ENCODE peak calls at places on chromosomes 11 and 22, in ten cellular contexts. S, O, R, T, Y, M, X, E, Q and A are unnamed samples.

GRCh38 chr11:111358038-111359001 is 20.8 kb downstream of the POU2AF1 start:
- DNase-seq in Q (no peak), X (peak), M (no peak), O (no peak), R (no peak), Y (no peak), T (no peak), E (no peak), S (no peak), A (no peak)

GRCh38 chr22:48254311-48254873 is 1491.9 kb downstream of the TBC1D22A start:
- DNase-seq in R (no peak), S (no peak), O (no peak), Q (no peak), X (no peak), E (no peak), Y (no peak), T (no peak), M (no peak), A (no peak)

GRCh38 chr22:36193577-36193976 is 8.0 kb downstream of the APOL4 start:
- DNase-seq in S (no peak), X (no peak), Y (no peak), Q (no peak), O (no peak), M (no peak), T (no peak), R (no peak), E (no peak), A (no peak)

GRCh38 chr11:76798656-76799055 is 15.5 kb downstream of the TSKU start:
- DNase-seq in Q (no peak), E (no peak), R (no peak), S (no peak), Y (no peak), O (no peak), T (no peak), M (no peak), X (no peak), A (no peak)

GRCh38 chr11:2994336-2994730 is 2.2 kb upstream of the NAP1L4 start:
- DNase-seq in Q (no peak), O (no peak), E (no peak), X (peak), R (no peak), M (no peak), Y (no peak), S (no peak), T (no peak), A (no peak)

GRCh38 chr11:126588630-126589491 is 233.4 kb downstream of the ST3GAL4 start:
- DNase-seq in O (no peak), M (no peak), Q (no peak), R (no peak), X (no peak), T (no peak), S (no peak), E (no peak), Y (no peak), A (no peak)

GRCh38 chr11:17673951-17674350 is 45.4 kb upstream of the MYOD1 start:
- DNase-seq in O (no peak), T (no peak), E (no peak), S (no peak), X (no peak), Q (no peak), R (peak), Y (no peak), M (no peak), A (no peak)

GRCh38 chr11:65182258-65183170 is 786 bp downstream of the CAPN1 start:
- DNase-seq in M (no peak), Q (no peak), T (peak), X (peak), S (peak), E (no peak), Y (peak), R (peak), O (peak), A (no peak)

GRCh38 chr11:69008774-69009440 is 4.1 kb downstream of the MRGPRF start:
- DNase-seq in Q (peak), X (peak), M (peak), R (peak), T (no peak), E (no peak), O (no peak), Y (peak), S (peak), A (no peak)

GRCh38 chr11:3000032-3000961 is 8.2 kb upstream of the NAP1L4 start:
- DNase-seq in Q (no peak), T (no peak), X (peak), M (peak), S (peak), O (peak), R (no peak), E (no peak), Y (peak), A (no peak)

GRCh38 chr22:35637943-35638342 is 10.3 kb upstream of the APOL6 start:
- DNase-seq in E (no peak), X (no peak), Y (no peak), S (no peak), O (no peak), Q (no peak), T (no peak), M (no peak), R (no peak), A (no peak)

GRCh38 chr11:106551744-106552671 is 466.3 kb downstream of the GUCY1A2 start:
- DNase-seq in Y (no peak), M (no peak), E (no peak), Q (no peak), T (no peak), S (no peak), O (no peak), X (no peak), R (no peak), A (no peak)

GRCh38 chr11:86313793-86314192 is 11.8 kb downstream of the HIKESHI start:
- DNase-seq in M (no peak), T (no peak), Q (no peak), R (no peak), X (no peak), O (no peak), E (no peak), Y (no peak), S (no peak), A (no peak)

GRCh38 chr11:33687733-33688479 is 12.7 kb downstream of the C11orf91 start:
- DNase-seq in T (peak), M (no peak), Y (no peak), E (peak), X (no peak), O (peak), S (no peak), Q (peak), R (peak), A (peak)

GRCh38 chr11:74639533-74639932 is 47.2 kb downstream of the POLD3 start:
- DNase-seq in Y (no peak), M (no peak), O (no peak), Q (no peak), X (no peak), R (no peak), T (no peak), E (no peak), S (no peak), A (no peak)

GRCh38 chr22:32987081-32987631 is 71.0 kb downstream of the SYN3 start:
- DNase-seq in R (no peak), E (peak), T (no peak), O (peak), Q (no peak), M (no peak), X (no peak), Y (no peak), S (no peak), A (no peak)

GRCh38 chr22:37473437-37473946 is 12.7 kb downstream of the MFNG start:
- DNase-seq in R (no peak), X (no peak), E (no peak), T (no peak), S (no peak), M (no peak), Q (no peak), O (no peak), Y (no peak), A (no peak)

GRCh38 chr11:112024178-112024777 is 930 bp upstream of the DLAT start:
- DNase-seq in R (no peak), S (no peak), T (peak), Y (no peak), Q (no peak), X (no peak), E (no peak), M (no peak), O (peak), A (peak)

GRCh38 chr11:20048707-20049106 is 111.6 kb downstream of the DBX1 start:
- DNase-seq in M (no peak), S (no peak), Q (no peak), E (no peak), T (no peak), Y (no peak), X (no peak), R (no peak), O (no peak), A (no peak)

GRCh38 chr11:131824766-131825165 is 454.4 kb downstream of the NTM start:
- DNase-seq in O (no peak), T (no peak), Q (no peak), S (no peak), M (no peak), X (no peak), R (no peak), E (no peak), Y (no peak), A (peak)

GRCh38 chr11:128302425-128303186 is 284.8 kb downstream of the ETS1 start:
- DNase-seq in M (no peak), X (no peak), Q (no peak), E (no peak), Y (no peak), O (no peak), R (no peak), T (peak), S (no peak), A (no peak)

GRCh38 chr11:116062129-116062525 is 557.9 kb upstream of the CADM1 start:
- DNase-seq in T (no peak), Q (no peak), M (no peak), O (no peak), R (no peak), S (no peak), E (no peak), Y (no peak), X (no peak), A (no peak)

GRCh38 chr11:70073881-70074371 is 4.2 kb upstream of the ANO1 start:
- DNase-seq in M (no peak), Y (no peak), R (peak), S (no peak), T (no peak), E (no peak), Q (no peak), O (no peak), X (no peak), A (no peak)

GRCh38 chr11:44763111-44763820 is 36.5 kb downstream of the TSPAN18 start:
- DNase-seq in T (no peak), E (peak), R (no peak), S (no peak), Y (no peak), O (no peak), Q (no peak), M (no peak), X (no peak), A (no peak)

GRCh38 chr11:32333335-32333991 is 101.9 kb downstream of the WT1 start:
- DNase-seq in Q (peak), T (no peak), S (peak), Y (peak), R (peak), X (peak), M (peak), O (peak), E (peak), A (peak)

GRCh38 chr11:126194121-126194543 is 17.3 kb downstream of the RPUSD4 start:
- DNase-seq in Q (peak), X (peak), E (peak), R (peak), O (peak), M (no peak), Y (peak), T (peak), S (no peak), A (peak)

GRCh38 chr11:101127348-101127698 is 2.3 kb downstream of the PGR start:
- DNase-seq in X (no peak), E (peak), M (peak), O (peak), R (no peak), S (peak), T (no peak), Q (no peak), Y (no peak), A (no peak)

GRCh38 chr11:111938687-111939160 is 1.6 kb downstream of the DIXDC1 start:
- DNase-seq in E (no peak), M (no peak), Q (no peak), Y (no peak), O (peak), R (peak), S (no peak), T (no peak), X (no peak), A (peak)

GRCh38 chr11:133895551-133895950 is 50.2 kb upstream of the SPATA19 start:
- DNase-seq in O (no peak), S (no peak), Q (no peak), R (no peak), X (peak), Y (no peak), M (no peak), E (peak), T (no peak), A (no peak)

GRCh38 chr11:28860898-28861297 is 752.7 kb downstream of the METTL15 start:
- DNase-seq in O (no peak), R (peak), Q (peak), Y (no peak), M (no peak), T (no peak), S (no peak), X (no peak), E (no peak), A (no peak)

GRCh38 chr11:96254087-96254486 is 88.9 kb downstream of the MAML2 start:
- DNase-seq in S (no peak), M (no peak), O (no peak), X (no peak), T (peak), E (no peak), Q (no peak), Y (no peak), R (no peak), A (no peak)

GRCh38 chr11:78424334-78425270 is 7.0 kb upstream of the GAB2 start:
- DNase-seq in O (no peak), Y (no peak), X (no peak), S (no peak), E (no peak), M (no peak), R (no peak), Q (no peak), T (peak), A (peak)

GRCh38 chr11:116690623-116691022 is 82.2 kb downstream of the BUD13 start:
- DNase-seq in Y (no peak), R (no peak), M (no peak), T (no peak), X (no peak), S (no peak), E (no peak), Q (no peak), O (no peak), A (no peak)

DNA sequence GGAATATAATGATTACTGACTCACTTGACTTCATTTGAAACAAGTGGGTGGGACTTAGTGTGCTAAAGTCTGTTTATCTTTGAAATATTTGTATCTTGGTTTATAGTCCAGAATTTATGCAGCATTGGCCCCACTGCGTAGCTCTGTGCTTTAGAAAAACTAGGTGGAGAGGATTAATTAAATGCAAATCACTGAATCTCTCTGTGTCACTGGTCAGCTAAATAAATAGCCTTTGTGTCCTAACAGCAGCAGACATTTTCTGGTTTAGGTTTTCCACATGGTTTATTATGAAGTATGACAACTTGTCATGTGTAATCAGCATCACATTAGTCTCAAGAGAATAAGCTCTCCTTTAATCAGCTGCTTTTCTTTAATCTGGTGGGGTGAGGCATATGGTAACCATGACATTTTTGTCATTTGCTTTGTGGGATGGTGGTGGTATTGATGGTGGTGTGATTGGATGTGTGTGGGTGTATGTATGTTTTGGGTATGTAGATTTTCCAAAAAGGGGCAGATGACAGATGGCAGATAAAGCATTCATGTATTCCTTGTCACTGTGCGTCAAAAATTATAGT is 33.9 kb downstream of the BCL2L13 start:
- DNase-seq in X (no peak), E (no peak), M (no peak), R (peak), Q (no peak), O (peak), T (no peak), Y (no peak), S (no peak), A (no peak)
- H3K27ac ChIP-seq in X (no peak), E (no peak), M (no peak), R (peak), Q (peak), O (no peak), T (no peak), Y (no peak), S (no peak), A (peak)

DNA sequence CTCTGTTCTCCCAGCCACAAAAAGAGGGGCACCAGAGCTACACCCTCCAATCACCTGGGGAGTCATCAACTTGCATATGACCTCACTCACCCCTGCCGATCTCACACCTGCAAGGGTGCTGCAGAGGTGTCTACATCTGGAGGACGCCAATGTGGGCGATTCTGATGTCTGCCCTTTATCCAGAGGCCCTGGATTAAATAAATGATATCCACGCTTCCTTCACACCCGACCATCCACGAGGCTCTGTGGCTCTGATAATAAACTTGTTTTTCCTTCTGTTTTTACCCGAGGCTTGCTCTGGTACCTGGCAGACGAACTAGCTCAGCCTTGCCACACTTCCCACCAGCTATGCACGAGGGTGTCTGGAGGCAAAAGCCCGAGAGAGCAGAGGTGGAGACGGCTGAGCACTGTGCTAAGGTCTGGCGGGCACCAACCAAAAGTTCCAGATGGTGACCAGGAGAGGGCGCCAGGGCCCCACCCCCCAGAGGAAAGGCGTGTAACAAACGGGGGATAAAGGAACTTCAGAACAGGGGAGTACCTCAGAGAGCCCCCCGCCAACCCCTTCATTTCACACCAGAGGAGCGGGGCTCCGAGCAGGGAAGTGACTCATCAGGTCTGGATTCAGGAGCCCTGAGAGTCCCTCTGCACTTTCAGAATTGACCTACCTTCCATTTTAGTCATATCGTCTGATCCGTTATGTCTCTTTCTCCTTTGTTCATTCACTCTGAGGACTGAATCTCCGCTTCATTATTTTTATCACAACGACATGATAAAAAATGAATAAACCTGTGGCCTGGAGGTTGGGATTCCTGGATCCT is 13.5 kb downstream of the SCN3B start:
- DNase-seq in R (peak), S (peak), Y (peak), O (peak), M (peak), E (peak), T (peak), Q (peak), X (peak), A (peak)
- TF ChIP-seq CTCF in R (peak), S (peak), Y (peak), O (peak), M (peak), E (peak), T (peak), Q (peak), X (no peak), A (peak)

GRCh38 chr11:61968758-61969390 is 1.4 kb upstream of the FTH1 start:
- DNase-seq in T (no peak), R (no peak), O (no peak), X (peak), M (no peak), Q (no peak), E (no peak), S (no peak), Y (peak), A (no peak)
- H3K27ac ChIP-seq in T (no peak), R (peak), O (no peak), X (peak), M (peak), Q (peak), E (no peak), S (peak), Y (peak), A (no peak)

GRCh38 chr11:47248664-47249377 is at the start of gene ACP2:
- DNase-seq in R (peak), O (peak), S (peak), Y (peak), M (peak), T (peak), E (peak), X (peak), Q (peak), A (peak)
- TF ChIP-seq CTCF in R (peak), O (peak), S (peak), Y (no peak), M (no peak), T (peak), E (peak), X (no peak), Q (peak), A (peak)